ENCODE peak calls at places on chromosomes 13 and 19, in ten cellular contexts. E, B, N, F, Q, O, A, Z, J and V are unnamed samples. For H3K36me3, the result is how much of the 10 kb centered on the place peaks cover.

GRCh38 chr13:78409172-78409571 is 194.2 kb downstream of the POU4F1 start:
- DNase-seq in E (no peak), B (no peak), N (no peak), F (no peak), Q (no peak), O (no peak), A (no peak), Z (peak), J (no peak), V (no peak)

GRCh38 chr13:36297259-36297599 is 385 bp downstream of the CCDC169 start:
- DNase-seq in E (no peak), B (no peak), N (no peak), F (no peak), Q (peak), O (no peak), A (peak), Z (no peak), J (no peak), V (no peak)

GRCh38 chr13:71610876-71611275 is 256.1 kb downstream of the DACH1 start:
- DNase-seq in E (no peak), B (no peak), N (no peak), F (no peak), Q (no peak), O (no peak), A (no peak), Z (no peak), J (no peak), V (no peak)

GRCh38 chr13:38670627-38671026 is 16.2 kb upstream of the FREM2 start:
- DNase-seq in E (no peak), B (no peak), N (no peak), F (no peak), Q (peak), O (no peak), A (no peak), Z (peak), J (no peak), V (no peak)

GRCh38 chr13:58542530-58542929 is 911.0 kb downstream of the PCDH17 start:
- DNase-seq in E (no peak), B (no peak), N (no peak), F (no peak), Q (no peak), O (no peak), A (no peak), Z (no peak), J (no peak), V (no peak)

GRCh38 chr19:42179501-42179817 is 38.0 kb downstream of the DEDD2 start:
- DNase-seq in E (no peak), B (no peak), N (no peak), F (no peak), Q (no peak), O (no peak), A (no peak), Z (no peak), J (no peak), V (no peak)

GRCh38 chr13:24254151-24254810 is 55.1 kb upstream of the C1QTNF9 start:
- DNase-seq in E (no peak), B (no peak), N (no peak), F (no peak), Q (no peak), O (no peak), A (no peak), Z (no peak), J (peak), V (no peak)

GRCh38 chr19:5067666-5068065 is 98.8 kb downstream of the KDM4B start:
- DNase-seq in E (no peak), B (no peak), N (no peak), F (no peak), Q (no peak), O (no peak), A (no peak), Z (no peak), J (no peak), V (no peak)

GRCh38 chr19:40143612-40144011 is 47.6 kb upstream of the MAP3K10 start:
- DNase-seq in E (peak), B (no peak), N (no peak), F (peak), Q (no peak), O (no peak), A (no peak), Z (no peak), J (peak), V (no peak)

GRCh38 chr19:11142528-11143171 is 12.9 kb downstream of the SPC24 start:
- DNase-seq in E (no peak), B (peak), N (peak), F (peak), Q (peak), O (peak), A (peak), Z (peak), J (peak), V (no peak)

GRCh38 chr13:95787356-95788099 is 110.6 kb downstream of the DNAJC3 start:
- DNase-seq in E (no peak), B (no peak), N (no peak), F (no peak), Q (no peak), O (no peak), A (no peak), Z (no peak), J (no peak), V (no peak)

GRCh38 chr13:62875118-62875640 is 1459.5 kb upstream of the PCDH20 start:
- DNase-seq in E (no peak), B (no peak), N (no peak), F (no peak), Q (no peak), O (no peak), A (no peak), Z (no peak), J (no peak), V (no peak)

GRCh38 chr19:46745030-46745429 is 827 bp upstream of the FKRP start:
- DNase-seq in E (no peak), B (no peak), N (no peak), F (no peak), Q (no peak), O (no peak), A (no peak), Z (no peak), J (no peak), V (no peak)

GRCh38 chr13:95296326-95296939 is 4.8 kb downstream of the ABCC4 start:
- DNase-seq in E (no peak), B (peak), N (no peak), F (peak), Q (no peak), O (no peak), A (no peak), Z (peak), J (no peak), V (peak)

GRCh38 chr19:44903602-44904425 is 1.8 kb upstream of the APOE start:
- DNase-seq in E (peak), B (peak), N (peak), F (peak), Q (no peak), O (peak), A (peak), Z (peak), J (peak), V (peak)

GRCh38 chr13:58950911-58951310 is 1212.8 kb downstream of the DIAPH3 start:
- DNase-seq in E (no peak), B (no peak), N (no peak), F (no peak), Q (no peak), O (no peak), A (no peak), Z (no peak), J (no peak), V (no peak)

GRCh38 chr19:42282810-42283247 is 13.8 kb downstream of the CIC start:
- DNase-seq in E (no peak), B (no peak), N (no peak), F (no peak), Q (no peak), O (no peak), A (no peak), Z (no peak), J (no peak), V (no peak)

GRCh38 chr13:113628291-113629270 is 29.4 kb downstream of the ATP4B start:
- DNase-seq in E (no peak), B (no peak), N (no peak), F (peak), Q (no peak), O (no peak), A (no peak), Z (no peak), J (peak), V (no peak)

GRCh38 chr13:111873676-111874178 is 193.2 kb upstream of the SOX1 start:
- DNase-seq in E (no peak), B (no peak), N (no peak), F (no peak), Q (no peak), O (no peak), A (no peak), Z (no peak), J (no peak), V (no peak)

GRCh38 chr13:83352391-83352790 is 529.9 kb downstream of the SLITRK1 start:
- DNase-seq in E (no peak), B (no peak), N (no peak), F (no peak), Q (peak), O (no peak), A (no peak), Z (no peak), J (no peak), V (no peak)

GRCh38 chr13:49652691-49653305 is 24.5 kb downstream of the ARL11 start:
- DNase-seq in E (peak), B (peak), N (no peak), F (no peak), Q (no peak), O (no peak), A (peak), Z (peak), J (no peak), V (peak)

GRCh38 chr13:48775804-48776203 is 122.1 kb downstream of the CYSLTR2 start:
- DNase-seq in E (no peak), B (no peak), N (no peak), F (no peak), Q (peak), O (no peak), A (no peak), Z (peak), J (no peak), V (no peak)

GRCh38 chr13:75798353-75799245 is 162.5 kb downstream of the LMO7 start:
- DNase-seq in E (no peak), B (no peak), N (no peak), F (no peak), Q (peak), O (no peak), A (no peak), Z (no peak), J (no peak), V (no peak)

GRCh38 chr13:81395368-81395767 is 1054.4 kb upstream of the SPRY2 start:
- DNase-seq in E (no peak), B (peak), N (no peak), F (no peak), Q (no peak), O (no peak), A (peak), Z (peak), J (no peak), V (no peak)

GRCh38 chr13:23510979-23511735 is 59.1 kb upstream of the TNFRSF19 start:
- DNase-seq in E (no peak), B (no peak), N (no peak), F (no peak), Q (peak), O (no peak), A (no peak), Z (peak), J (no peak), V (peak)

GRCh38 chr19:48757741-48758144 is 2.4 kb downstream of the FGF21 start:
- DNase-seq in E (no peak), B (no peak), N (no peak), F (no peak), Q (no peak), O (no peak), A (no peak), Z (no peak), J (no peak), V (no peak)

GRCh38 chr13:99266827-99267226 is 8.6 kb upstream of the GPR18 start:
- DNase-seq in E (no peak), B (no peak), N (no peak), F (no peak), Q (no peak), O (no peak), A (no peak), Z (no peak), J (no peak), V (no peak)

GRCh38 chr13:20270163-20270865 is 38.2 kb upstream of the GJB6 start:
- DNase-seq in E (no peak), B (no peak), N (no peak), F (no peak), Q (peak), O (no peak), A (no peak), Z (no peak), J (no peak), V (no peak)

GRCh38 chr13:107296804-107297203 is 728.9 kb upstream of the ARGLU1 start:
- DNase-seq in E (no peak), B (no peak), N (no peak), F (no peak), Q (peak), O (no peak), A (no peak), Z (no peak), J (no peak), V (no peak)

GRCh38 chr19:53112286-53112685 is 9.1 kb upstream of the ZNF160 start:
- DNase-seq in E (no peak), B (no peak), N (no peak), F (no peak), Q (peak), O (no peak), A (no peak), Z (no peak), J (no peak), V (no peak)

GRCh38 chr13:30805132-30805537 is 69.8 kb downstream of the ALOX5AP start:
- DNase-seq in E (no peak), B (no peak), N (no peak), F (no peak), Q (no peak), O (no peak), A (no peak), Z (no peak), J (no peak), V (no peak)

GRCh38 chr13:63025741-63026140 is 1610.1 kb upstream of the PCDH20 start:
- DNase-seq in E (no peak), B (no peak), N (no peak), F (no peak), Q (no peak), O (no peak), A (no peak), Z (no peak), J (no peak), V (no peak)

GRCh38 chr13:114124921-114125320 is 7.5 kb downstream of the RASA3 start:
- DNase-seq in E (peak), B (no peak), N (no peak), F (no peak), Q (peak), O (no peak), A (no peak), Z (no peak), J (no peak), V (peak)

GRCh38 chr19:19591133-19591825 is 27.2 kb downstream of the PBX4 start:
- DNase-seq in E (no peak), B (no peak), N (no peak), F (no peak), Q (peak), O (no peak), A (peak), Z (peak), J (peak), V (no peak)

GRCh38 chr13:48161530-48162179 is 66.8 kb upstream of the MED4 start:
- DNase-seq in E (no peak), B (no peak), N (no peak), F (peak), Q (no peak), O (peak), A (no peak), Z (no peak), J (peak), V (no peak)

GRCh38 chr19:4847190-4847973 is 15.9 kb upstream of the TICAM1 start:
- DNase-seq in E (no peak), B (no peak), N (no peak), F (no peak), Q (no peak), O (no peak), A (no peak), Z (no peak), J (no peak), V (no peak)

GRCh38 chr19:32658075-32658474 is 16.9 kb downstream of the ANKRD27 start:
- DNase-seq in E (no peak), B (no peak), N (no peak), F (no peak), Q (no peak), O (no peak), A (no peak), Z (no peak), J (no peak), V (no peak)

GRCh38 chr19:55348317-55349034 is 6.0 kb downstream of the COX6B2 start:
- DNase-seq in E (no peak), B (no peak), N (no peak), F (no peak), Q (no peak), O (no peak), A (no peak), Z (peak), J (no peak), V (peak)

GRCh38 chr13:42525035-42525504 is 48.9 kb upstream of the TNFSF11 start:
- DNase-seq in E (no peak), B (no peak), N (no peak), F (no peak), Q (peak), O (no peak), A (no peak), Z (no peak), J (no peak), V (no peak)

GRCh38 chr19:30169196-30169900 is 202.8 kb upstream of the ZNF536 start:
- DNase-seq in E (no peak), B (no peak), N (no peak), F (no peak), Q (no peak), O (no peak), A (no peak), Z (no peak), J (no peak), V (no peak)

DNA sequence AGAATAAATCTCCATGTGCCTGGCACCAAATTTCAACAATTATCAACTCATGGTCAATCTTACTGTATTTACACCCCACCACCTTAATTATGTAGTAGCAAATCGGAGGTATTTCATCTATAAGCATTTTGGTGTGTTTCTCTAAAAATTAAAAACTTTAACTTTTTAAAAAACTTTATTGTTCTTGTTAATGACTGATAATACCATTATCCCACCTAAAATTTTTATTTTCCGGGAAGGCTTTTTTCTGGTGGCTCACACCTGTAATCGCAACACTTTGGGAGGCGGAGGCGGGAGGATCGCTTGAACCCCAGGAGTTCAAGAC is 453 bp upstream of the PDCD2L start:
- DNase-seq in E (no peak), B (no peak), N (no peak), F (no peak), Q (no peak), O (no peak), A (no peak), Z (no peak), J (no peak), V (no peak)
- H3K27ac ChIP-seq in E (peak), B (peak), N (peak), F (peak), Q (no peak), O (no peak), A (peak), Z (no peak), J (no peak), V (peak)

DNA sequence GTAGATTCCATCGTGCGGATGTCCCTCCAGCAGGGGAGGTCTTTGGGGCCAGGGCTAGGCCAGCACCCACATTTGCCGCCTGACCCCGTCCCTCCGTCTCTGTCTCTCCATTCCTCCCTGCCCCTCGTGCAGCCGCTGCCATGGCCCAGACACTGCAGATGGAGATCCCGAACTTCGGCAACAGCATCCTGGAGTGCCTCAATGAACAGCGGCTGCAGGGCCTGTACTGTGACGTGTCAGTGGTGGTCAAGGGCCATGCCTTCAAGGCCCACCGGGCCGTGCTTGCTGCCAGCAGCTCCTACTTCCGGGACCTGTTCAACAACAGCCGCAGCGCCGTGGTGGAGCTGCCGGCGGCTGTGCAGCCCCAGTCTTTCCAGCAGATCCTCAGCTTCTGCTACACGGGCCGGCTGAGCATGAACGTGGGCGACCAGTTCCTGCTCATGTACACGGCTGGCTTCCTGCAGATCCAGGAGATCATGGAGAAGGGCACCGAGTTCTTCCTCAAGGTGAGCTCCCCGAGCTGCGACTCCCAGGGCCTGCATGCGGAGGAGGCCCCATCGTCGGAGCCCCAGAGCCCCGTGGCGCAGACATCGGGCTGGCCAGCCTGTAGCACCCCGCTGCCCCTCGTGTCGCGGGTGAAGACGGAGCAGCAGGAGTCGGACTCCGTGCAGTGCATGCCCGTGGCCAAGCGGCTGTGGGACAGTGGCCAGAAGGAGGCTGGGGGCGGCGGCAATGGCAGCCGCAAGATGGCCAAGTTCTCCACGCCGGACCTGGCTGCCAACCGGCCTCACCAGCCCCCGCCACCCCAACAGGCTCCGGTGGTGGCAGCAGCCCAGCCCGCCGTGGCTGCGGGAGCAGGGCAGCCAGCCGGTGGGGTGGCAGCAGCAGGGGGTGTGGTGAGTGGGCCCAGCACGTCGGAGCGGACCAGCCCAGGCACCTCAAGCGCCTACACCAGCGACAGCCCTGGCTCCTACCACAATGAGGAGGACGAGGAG is 14.8 kb downstream of the STX10 start:
- DNase-seq in E (no peak), B (no peak), N (no peak), F (no peak), Q (no peak), O (no peak), A (no peak), Z (no peak), J (no peak), V (no peak)
- H3K36me3 ChIP-seq in E (half or more), B (under half), N (under half), F (under half), Q (under half), O (under half), A (under half), Z (under half), J (under half), V (half or more)

DNA sequence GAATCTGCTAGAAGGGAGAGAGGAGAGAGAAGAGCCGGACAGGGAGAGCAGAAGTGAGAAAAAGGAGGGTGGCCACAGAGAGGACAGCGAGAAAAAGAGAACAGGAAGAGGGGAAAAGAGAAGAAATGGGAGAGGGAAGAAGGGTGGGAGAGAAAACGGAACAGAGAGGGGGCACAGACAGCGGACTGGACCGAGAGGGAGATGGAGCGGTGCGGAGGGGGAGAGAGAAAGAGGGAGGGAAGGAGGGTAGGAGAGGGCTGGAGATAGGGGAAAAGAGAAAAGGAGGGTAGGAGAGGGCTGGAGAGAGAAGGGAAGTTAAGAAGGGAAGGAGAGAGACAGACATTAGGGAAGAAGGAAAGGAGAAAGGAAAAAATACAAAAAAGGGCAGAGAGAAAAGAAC is 12.1 kb upstream of the GARIN5A start:
- DNase-seq in E (no peak), B (no peak), N (no peak), F (no peak), Q (no peak), O (no peak), A (no peak), Z (no peak), J (peak), V (no peak)
- H3K27ac ChIP-seq in E (no peak), B (no peak), N (no peak), F (no peak), Q (no peak), O (no peak), A (no peak), Z (no peak), J (no peak), V (no peak)

GRCh38 chr13:110702591-110703526 is 3.1 kb downstream of the CARS2 start:
- DNase-seq in E (no peak), B (peak), N (no peak), F (no peak), Q (peak), O (no peak), A (no peak), Z (no peak), J (no peak), V (no peak)
- H3K36me3 ChIP-seq in E (half or more), B (under half), N (under half), F (under half), Q (under half), O (under half), A (under half), Z (under half), J (under half), V (half or more)

GRCh38 chr13:73939603-73940002 is 194.6 kb downstream of the KLF12 start:
- DNase-seq in E (no peak), B (no peak), N (no peak), F (no peak), Q (no peak), O (no peak), A (no peak), Z (no peak), J (no peak), V (no peak)

GRCh38 chr13:73939071-73939380 is 195.2 kb downstream of the KLF12 start:
- DNase-seq in E (no peak), B (no peak), N (no peak), F (no peak), Q (peak), O (no peak), A (no peak), Z (peak), J (no peak), V (no peak)

GRCh38 chr13:73938375-73939070 is 195.7 kb downstream of the KLF12 start:
- DNase-seq in E (no peak), B (no peak), N (no peak), F (no peak), Q (peak), O (no peak), A (no peak), Z (peak), J (no peak), V (no peak)

GRCh38 chr13:73936001-73936400 is 198.2 kb downstream of the KLF12 start:
- DNase-seq in E (no peak), B (no peak), N (no peak), F (no peak), Q (no peak), O (no peak), A (no peak), Z (no peak), J (no peak), V (no peak)

GRCh38 chr13:73937420-73937819 is 196.8 kb downstream of the KLF12 start:
- DNase-seq in E (no peak), B (no peak), N (no peak), F (no peak), Q (peak), O (no peak), A (no peak), Z (no peak), J (no peak), V (no peak)
- H3K27ac ChIP-seq in E (no peak), B (peak), N (no peak), F (no peak), Q (peak), O (no peak), A (no peak), Z (no peak), J (no peak), V (no peak)